ENCODE peak calls at places on chromosomes 16 and 17, in ten cellular contexts. One of them, this sample, is unnamed. For H3K4me1, the result is how much of the 10 kb centered on the place peaks cover.

GRCh38 chr17:75876190-75876937 is 2.0 kb downstream of the TRIM47 start:
- DNase-seq in mesenchymal stem cell: peak
- DNase-seq in Panc1: no peak
- DNase-seq in lower lobe of right lung: peak
- DNase-seq in fibroblast of lung: no peak
- DNase-seq in ascending aorta: no peak
- DNase-seq in cardiac muscle cell: no peak
- DNase-seq in GM23248: peak
- DNase-seq in transverse colon: peak
- DNase-seq in A673: no peak
- DNase-seq in this sample: no peak

GRCh38 chr17:51640108-51640622 is 379.8 kb downstream of the UTP18 start:
- DNase-seq in mesenchymal stem cell: no peak
- DNase-seq in Panc1: peak
- DNase-seq in lower lobe of right lung: no peak
- DNase-seq in fibroblast of lung: no peak
- DNase-seq in ascending aorta: no peak
- DNase-seq in cardiac muscle cell: no peak
- DNase-seq in GM23248: no peak
- DNase-seq in transverse colon: no peak
- DNase-seq in A673: peak
- DNase-seq in this sample: peak

GRCh38 chr16:47817048-47817447 is 338.7 kb downstream of the ABCC12 start:
- DNase-seq in mesenchymal stem cell: no peak
- DNase-seq in Panc1: no peak
- DNase-seq in lower lobe of right lung: no peak
- DNase-seq in fibroblast of lung: no peak
- DNase-seq in ascending aorta: no peak
- DNase-seq in cardiac muscle cell: no peak
- DNase-seq in GM23248: no peak
- DNase-seq in transverse colon: no peak
- DNase-seq in A673: no peak
- DNase-seq in this sample: no peak

GRCh38 chr17:7191571-7192270 is 12.6 kb upstream of the ASGR1 start:
- DNase-seq in mesenchymal stem cell: peak
- DNase-seq in Panc1: no peak
- DNase-seq in lower lobe of right lung: peak
- DNase-seq in fibroblast of lung: no peak
- DNase-seq in ascending aorta: no peak
- DNase-seq in cardiac muscle cell: peak
- DNase-seq in GM23248: peak
- DNase-seq in transverse colon: no peak
- DNase-seq in A673: peak
- DNase-seq in this sample: peak

GRCh38 chr16:19884611-19885455 is at the start of gene GPRC5B:
- DNase-seq in mesenchymal stem cell: peak
- DNase-seq in Panc1: no peak
- DNase-seq in lower lobe of right lung: peak
- DNase-seq in fibroblast of lung: no peak
- DNase-seq in ascending aorta: no peak
- DNase-seq in cardiac muscle cell: peak
- DNase-seq in GM23248: peak
- DNase-seq in transverse colon: peak
- DNase-seq in A673: peak
- DNase-seq in this sample: peak

GRCh38 chr16:9092963-9093477 is 1.6 kb downstream of the HAPSTR1 start:
- DNase-seq in mesenchymal stem cell: no peak
- DNase-seq in Panc1: no peak
- DNase-seq in lower lobe of right lung: peak
- DNase-seq in fibroblast of lung: no peak
- DNase-seq in ascending aorta: no peak
- DNase-seq in cardiac muscle cell: peak
- DNase-seq in GM23248: peak
- DNase-seq in transverse colon: peak
- DNase-seq in A673: peak
- DNase-seq in this sample: peak

GRCh38 chr17:18059283-18059682 is 20.1 kb downstream of the GID4 start:
- DNase-seq in mesenchymal stem cell: no peak
- DNase-seq in Panc1: no peak
- DNase-seq in lower lobe of right lung: no peak
- DNase-seq in fibroblast of lung: no peak
- DNase-seq in ascending aorta: no peak
- DNase-seq in cardiac muscle cell: no peak
- DNase-seq in GM23248: no peak
- DNase-seq in transverse colon: no peak
- DNase-seq in A673: no peak
- DNase-seq in this sample: no peak

GRCh38 chr17:69608114-69608513 is 193.6 kb downstream of the MAP2K6 start:
- DNase-seq in mesenchymal stem cell: no peak
- DNase-seq in Panc1: no peak
- DNase-seq in lower lobe of right lung: no peak
- DNase-seq in fibroblast of lung: no peak
- DNase-seq in ascending aorta: no peak
- DNase-seq in cardiac muscle cell: no peak
- DNase-seq in GM23248: peak
- DNase-seq in transverse colon: no peak
- DNase-seq in A673: no peak
- DNase-seq in this sample: no peak

GRCh38 chr17:15112881-15113617 is 152.1 kb downstream of the PMP22 start:
- DNase-seq in mesenchymal stem cell: no peak
- DNase-seq in Panc1: no peak
- DNase-seq in lower lobe of right lung: no peak
- DNase-seq in fibroblast of lung: no peak
- DNase-seq in ascending aorta: no peak
- DNase-seq in cardiac muscle cell: no peak
- DNase-seq in GM23248: peak
- DNase-seq in transverse colon: no peak
- DNase-seq in A673: no peak
- DNase-seq in this sample: no peak

GRCh38 chr16:50425648-50426047 is 56.9 kb upstream of the BRD7 start:
- DNase-seq in mesenchymal stem cell: no peak
- DNase-seq in Panc1: no peak
- DNase-seq in lower lobe of right lung: no peak
- DNase-seq in fibroblast of lung: no peak
- DNase-seq in ascending aorta: no peak
- DNase-seq in cardiac muscle cell: no peak
- DNase-seq in GM23248: no peak
- DNase-seq in transverse colon: no peak
- DNase-seq in A673: no peak
- DNase-seq in this sample: peak

GRCh38 chr16:15808071-15808470 is 48.8 kb downstream of the MYH11 start:
- DNase-seq in mesenchymal stem cell: no peak
- DNase-seq in Panc1: no peak
- DNase-seq in lower lobe of right lung: no peak
- DNase-seq in fibroblast of lung: no peak
- DNase-seq in ascending aorta: no peak
- DNase-seq in cardiac muscle cell: no peak
- DNase-seq in GM23248: no peak
- DNase-seq in transverse colon: no peak
- DNase-seq in A673: no peak
- DNase-seq in this sample: no peak

GRCh38 chr17:10102817-10103216 is 95.6 kb downstream of the GAS7 start:
- DNase-seq in mesenchymal stem cell: no peak
- DNase-seq in Panc1: no peak
- DNase-seq in lower lobe of right lung: no peak
- DNase-seq in fibroblast of lung: no peak
- DNase-seq in ascending aorta: no peak
- DNase-seq in cardiac muscle cell: no peak
- DNase-seq in GM23248: no peak
- DNase-seq in transverse colon: no peak
- DNase-seq in A673: no peak
- DNase-seq in this sample: no peak

GRCh38 chr17:10103712-10104111 is 94.7 kb downstream of the GAS7 start:
- DNase-seq in mesenchymal stem cell: no peak
- DNase-seq in Panc1: no peak
- DNase-seq in lower lobe of right lung: no peak
- DNase-seq in fibroblast of lung: no peak
- DNase-seq in ascending aorta: no peak
- DNase-seq in cardiac muscle cell: no peak
- DNase-seq in GM23248: no peak
- DNase-seq in transverse colon: no peak
- DNase-seq in A673: no peak
- DNase-seq in this sample: no peak

GRCh38 chr17:10106067-10106466 is 92.3 kb downstream of the GAS7 start:
- DNase-seq in mesenchymal stem cell: no peak
- DNase-seq in Panc1: no peak
- DNase-seq in lower lobe of right lung: no peak
- DNase-seq in fibroblast of lung: no peak
- DNase-seq in ascending aorta: no peak
- DNase-seq in cardiac muscle cell: no peak
- DNase-seq in GM23248: no peak
- DNase-seq in transverse colon: no peak
- DNase-seq in A673: no peak
- DNase-seq in this sample: no peak

GRCh38 chr17:10107320-10108165 is 90.9 kb downstream of the GAS7 start:
- DNase-seq in mesenchymal stem cell: no peak
- DNase-seq in Panc1: no peak
- DNase-seq in lower lobe of right lung: peak
- DNase-seq in fibroblast of lung: no peak
- DNase-seq in ascending aorta: no peak
- DNase-seq in cardiac muscle cell: no peak
- DNase-seq in GM23248: no peak
- DNase-seq in transverse colon: no peak
- DNase-seq in A673: no peak
- DNase-seq in this sample: no peak

GRCh38 chr17:10105513-10106001 is 92.8 kb downstream of the GAS7 start:
- DNase-seq in mesenchymal stem cell: peak
- DNase-seq in Panc1: no peak
- DNase-seq in lower lobe of right lung: no peak
- DNase-seq in fibroblast of lung: peak
- DNase-seq in ascending aorta: no peak
- DNase-seq in cardiac muscle cell: peak
- DNase-seq in GM23248: peak
- DNase-seq in transverse colon: no peak
- DNase-seq in A673: no peak
- DNase-seq in this sample: no peak
- H3K4me1 ChIP-seq in mesenchymal stem cell: under half
- H3K4me1 ChIP-seq in Panc1: under half
- H3K4me1 ChIP-seq in lower lobe of right lung: under half
- H3K4me1 ChIP-seq in fibroblast of lung: under half
- H3K4me1 ChIP-seq in ascending aorta: under half
- H3K4me1 ChIP-seq in cardiac muscle cell: under half
- H3K4me1 ChIP-seq in GM23248: under half
- H3K4me1 ChIP-seq in transverse colon: under half
- H3K4me1 ChIP-seq in A673: under half
- H3K4me1 ChIP-seq in this sample: under half

GRCh38 chr17:29624586-29624985 is 1.9 kb upstream of the CORO6 start:
- DNase-seq in mesenchymal stem cell: no peak
- DNase-seq in Panc1: no peak
- DNase-seq in lower lobe of right lung: no peak
- DNase-seq in fibroblast of lung: no peak
- DNase-seq in ascending aorta: no peak
- DNase-seq in cardiac muscle cell: no peak
- DNase-seq in GM23248: no peak
- DNase-seq in transverse colon: no peak
- DNase-seq in A673: no peak
- DNase-seq in this sample: no peak

GRCh38 chr17:29622337-29623282 is at the start of gene CORO6:
- DNase-seq in mesenchymal stem cell: peak
- DNase-seq in Panc1: no peak
- DNase-seq in lower lobe of right lung: peak
- DNase-seq in fibroblast of lung: peak
- DNase-seq in ascending aorta: no peak
- DNase-seq in cardiac muscle cell: peak
- DNase-seq in GM23248: peak
- DNase-seq in transverse colon: peak
- DNase-seq in A673: peak
- DNase-seq in this sample: peak

GRCh38 chr17:29625037-29625750 is 2.5 kb upstream of the CORO6 start:
- DNase-seq in mesenchymal stem cell: no peak
- DNase-seq in Panc1: no peak
- DNase-seq in lower lobe of right lung: no peak
- DNase-seq in fibroblast of lung: peak
- DNase-seq in ascending aorta: no peak
- DNase-seq in cardiac muscle cell: no peak
- DNase-seq in GM23248: peak
- DNase-seq in transverse colon: no peak
- DNase-seq in A673: peak
- DNase-seq in this sample: peak

GRCh38 chr17:29621751-29622194 is 939 bp downstream of the CORO6 start:
- DNase-seq in mesenchymal stem cell: no peak
- DNase-seq in Panc1: no peak
- DNase-seq in lower lobe of right lung: no peak
- DNase-seq in fibroblast of lung: no peak
- DNase-seq in ascending aorta: no peak
- DNase-seq in cardiac muscle cell: no peak
- DNase-seq in GM23248: no peak
- DNase-seq in transverse colon: no peak
- DNase-seq in A673: no peak
- DNase-seq in this sample: no peak

DNA sequence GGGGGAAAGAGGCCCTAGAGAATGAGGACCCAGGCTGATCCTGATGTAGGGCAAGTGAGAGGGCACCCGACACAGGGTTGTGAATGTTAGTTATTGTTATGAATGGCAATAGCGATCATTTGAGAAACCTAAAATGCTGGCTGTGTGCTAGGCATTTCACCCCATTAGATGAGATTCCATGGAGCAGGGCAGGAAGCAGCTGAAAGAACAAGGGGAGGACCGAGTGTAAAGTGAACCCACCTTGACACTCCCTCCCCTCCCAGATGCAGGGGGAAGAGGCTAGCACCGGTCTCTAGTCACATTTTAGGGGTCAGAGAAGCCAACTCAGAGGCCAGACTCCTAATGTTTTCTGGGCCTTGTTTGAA is 553 bp upstream of the CORO6 start:
- DNase-seq in mesenchymal stem cell: no peak
- DNase-seq in Panc1: no peak
- DNase-seq in lower lobe of right lung: no peak
- DNase-seq in fibroblast of lung: no peak
- DNase-seq in ascending aorta: no peak
- DNase-seq in cardiac muscle cell: no peak
- DNase-seq in GM23248: no peak
- DNase-seq in transverse colon: no peak
- DNase-seq in A673: no peak
- DNase-seq in this sample: no peak
- H3K4me3 ChIP-seq in mesenchymal stem cell: peak
- H3K4me3 ChIP-seq in Panc1: peak
- H3K4me3 ChIP-seq in lower lobe of right lung: peak
- H3K4me3 ChIP-seq in fibroblast of lung: no peak
- H3K4me3 ChIP-seq in ascending aorta: peak
- H3K4me3 ChIP-seq in cardiac muscle cell: peak
- H3K4me3 ChIP-seq in GM23248: no peak
- H3K4me3 ChIP-seq in transverse colon: no peak
- H3K4me3 ChIP-seq in A673: peak
- H3K4me3 ChIP-seq in this sample: peak

GRCh38 chr17:78230996-78231931 is at the start of gene TMEM235:
- DNase-seq in mesenchymal stem cell: no peak
- DNase-seq in Panc1: no peak
- DNase-seq in lower lobe of right lung: no peak
- DNase-seq in fibroblast of lung: no peak
- DNase-seq in ascending aorta: no peak
- DNase-seq in cardiac muscle cell: no peak
- DNase-seq in GM23248: no peak
- DNase-seq in transverse colon: no peak
- DNase-seq in A673: no peak
- DNase-seq in this sample: no peak
- H3K4me1 ChIP-seq in mesenchymal stem cell: under half
- H3K4me1 ChIP-seq in Panc1: under half
- H3K4me1 ChIP-seq in lower lobe of right lung: under half
- H3K4me1 ChIP-seq in fibroblast of lung: under half
- H3K4me1 ChIP-seq in ascending aorta: under half
- H3K4me1 ChIP-seq in cardiac muscle cell: under half
- H3K4me1 ChIP-seq in GM23248: under half
- H3K4me1 ChIP-seq in transverse colon: under half
- H3K4me1 ChIP-seq in A673: under half
- H3K4me1 ChIP-seq in this sample: under half

GRCh38 chr16:13631916-13632315 is 288.0 kb upstream of the ERCC4 start:
- DNase-seq in mesenchymal stem cell: no peak
- DNase-seq in Panc1: no peak
- DNase-seq in lower lobe of right lung: no peak
- DNase-seq in fibroblast of lung: no peak
- DNase-seq in ascending aorta: no peak
- DNase-seq in cardiac muscle cell: no peak
- DNase-seq in GM23248: no peak
- DNase-seq in transverse colon: no peak
- DNase-seq in A673: no peak
- DNase-seq in this sample: no peak
- H3K4me3 ChIP-seq in mesenchymal stem cell: no peak
- H3K4me3 ChIP-seq in Panc1: no peak
- H3K4me3 ChIP-seq in lower lobe of right lung: no peak
- H3K4me3 ChIP-seq in fibroblast of lung: no peak
- H3K4me3 ChIP-seq in ascending aorta: no peak
- H3K4me3 ChIP-seq in cardiac muscle cell: no peak
- H3K4me3 ChIP-seq in GM23248: no peak
- H3K4me3 ChIP-seq in transverse colon: no peak
- H3K4me3 ChIP-seq in A673: no peak
- H3K4me3 ChIP-seq in this sample: no peak

This sample was measured in BE2C.